ENCODE peak calls at places on chromosomes 16 and 17, in nine cellular contexts. X, S, Y, D, R, Q, H, M and F are unnamed samples.

GRCh38 chr16:11254913-11255736 is 879 bp downstream of the SOCS1 start:
- DNase-seq in X (no peak), S (peak), Y (no peak), D (no peak), R (peak), Q (peak), H (no peak), M (peak), F (no peak)

GRCh38 chr16:64356267-64356666 is 765.6 kb downstream of the CDH11 start:
- DNase-seq in X (no peak), S (peak), Y (peak), D (no peak), R (peak), Q (no peak), H (no peak), M (no peak), F (no peak)

GRCh38 chr16:86490859-86491642 is 19.3 kb upstream of the FOXF1 start:
- DNase-seq in X (no peak), S (peak), Y (no peak), D (no peak), R (no peak), Q (no peak), H (no peak), M (no peak), F (no peak)

GRCh38 chr17:30230596-30231125 is 4.8 kb downstream of the SLC6A4 start:
- DNase-seq in X (no peak), S (peak), Y (no peak), D (no peak), R (no peak), Q (no peak), H (no peak), M (peak), F (no peak)

GRCh38 chr17:51115179-51115578 is 5.5 kb downstream of the SPAG9 start:
- DNase-seq in X (no peak), S (no peak), Y (no peak), D (no peak), R (no peak), Q (no peak), H (no peak), M (no peak), F (no peak)

GRCh38 chr16:47037396-47037745 is 63.9 kb upstream of the DNAJA2 start:
- DNase-seq in X (no peak), S (peak), Y (no peak), D (no peak), R (peak), Q (no peak), H (no peak), M (no peak), F (peak)

GRCh38 chr16:86508947-86509758 is 1.2 kb upstream of the FOXF1 start:
- DNase-seq in X (no peak), S (peak), Y (peak), D (peak), R (peak), Q (peak), H (no peak), M (peak), F (no peak)

GRCh38 chr17:77312786-77313599 is 172.2 kb downstream of the SEC14L1 start:
- DNase-seq in X (peak), S (peak), Y (peak), D (peak), R (peak), Q (no peak), H (no peak), M (no peak), F (peak)

GRCh38 chr16:52469775-52470174 is 77.2 kb downstream of the TOX3 start:
- DNase-seq in X (no peak), S (no peak), Y (peak), D (no peak), R (peak), Q (no peak), H (no peak), M (no peak), F (no peak)

GRCh38 chr16:12468552-12468951 is 335.1 kb downstream of the CPPED1 start:
- DNase-seq in X (no peak), S (no peak), Y (no peak), D (no peak), R (no peak), Q (no peak), H (no peak), M (no peak), F (no peak)

GRCh38 chr16:22161999-22162657 is at the start of gene SDR42E2:
- DNase-seq in X (no peak), S (no peak), Y (no peak), D (no peak), R (no peak), Q (peak), H (peak), M (peak), F (no peak)

GRCh38 chr16:88355093-88355388 is 27.7 kb upstream of the ZNF469 start:
- DNase-seq in X (no peak), S (no peak), Y (no peak), D (no peak), R (no peak), Q (no peak), H (no peak), M (no peak), F (no peak)

GRCh38 chr17:48719642-48720262 is 2.6 kb downstream of the PRAC1 start:
- DNase-seq in X (no peak), S (no peak), Y (no peak), D (no peak), R (no peak), Q (peak), H (peak), M (no peak), F (no peak)

GRCh38 chr17:31593806-31594205 is 202.3 kb downstream of the RAB11FIP4 start:
- DNase-seq in X (no peak), S (peak), Y (no peak), D (peak), R (no peak), Q (no peak), H (no peak), M (peak), F (no peak)

GRCh38 chr16:68382296-68382718 is 66.0 kb downstream of the SMPD3 start:
- DNase-seq in X (no peak), S (no peak), Y (no peak), D (no peak), R (no peak), Q (no peak), H (no peak), M (no peak), F (no peak)
- TF ChIP-seq CTCF in X (peak), S (peak), Y (no peak), D (no peak), R (peak), Q (peak), H (peak), M (peak), F (peak)

GRCh38 chr17:74118504-74118903 is 85.0 kb upstream of the RPL38 start:
- DNase-seq in X (no peak), S (no peak), Y (no peak), D (no peak), R (no peak), Q (peak), H (peak), M (no peak), F (no peak)
- TF ChIP-seq CTCF in X (no peak), S (no peak), Y (peak), D (no peak), R (no peak), Q (peak), H (peak), M (no peak), F (no peak)

GRCh38 chr17:61351745-61352407 is 47.8 kb upstream of the TBX2 start:
- DNase-seq in X (no peak), S (no peak), Y (no peak), D (no peak), R (no peak), Q (no peak), H (no peak), M (no peak), F (no peak)
- TF ChIP-seq CTCF in X (no peak), S (no peak), Y (no peak), D (no peak), R (no peak), Q (no peak), H (no peak), M (no peak), F (no peak)

GRCh38 chr17:388087-388486 is 35.5 kb upstream of the RPH3AL start:
- DNase-seq in X (no peak), S (no peak), Y (no peak), D (no peak), R (no peak), Q (no peak), H (no peak), M (no peak), F (no peak)
- TF ChIP-seq CTCF in X (no peak), S (no peak), Y (no peak), D (no peak), R (no peak), Q (no peak), H (no peak), M (no peak), F (no peak)